ENCODE peak calls at places on chromosomes 1 and 21, in six cellular contexts. Q is mesendoderm, V is IMR-90, X is H1, F is neuronal stem cell, S is trophoblast cell. T is an unnamed sample.

GRCh38 chr21:30555095-30555494 is 6.0 kb downstream of the KRTAP19-7 start:
- DNase-seq in Q (no peak), V (no peak), X (no peak), F (no peak), S (no peak), T (no peak)

GRCh38 chr1:12552111-12552888 is 65.7 kb downstream of the DHRS3 start:
- DNase-seq in Q (no peak), V (no peak), X (no peak), F (no peak), S (no peak), T (no peak)

GRCh38 chr1:183590225-183591191 is at the start of gene NCF2:
- DNase-seq in Q (no peak), V (peak; percentile 57), X (no peak), F (no peak), S (peak; percentile 32), T (no peak)

GRCh38 chr1:195376190-195376589 is 1232.0 kb downstream of the KCNT2 start:
- DNase-seq in Q (peak; percentile 1), V (peak; percentile 1), X (no peak), F (no peak), S (peak; percentile 31), T (no peak)

GRCh38 chr1:148373236-148373935 is 109.7 kb downstream of the PPIAL4G start:
- DNase-seq in Q (no peak), V (no peak), X (no peak), F (no peak), S (no peak), T (no peak)

GRCh38 chr1:219128957-219129356 is 44.7 kb upstream of the LYPLAL1 start:
- DNase-seq in Q (no peak), V (no peak), X (no peak), F (no peak), S (no peak), T (no peak)

GRCh38 chr1:224201853-224202252 is 18.8 kb downstream of the DEGS1 start:
- DNase-seq in Q (no peak), V (no peak), X (no peak), F (no peak), S (no peak), T (no peak)

GRCh38 chr1:20948091-20948490 is 161.0 kb upstream of the HP1BP3 start:
- DNase-seq in Q (peak; percentile 23), V (no peak), X (no peak), F (no peak), S (peak; percentile 86), T (no peak)

GRCh38 chr1:238642231-238642630 is 744.1 kb upstream of the CHRM3 start:
- DNase-seq in Q (no peak), V (peak; percentile 75), X (no peak), F (no peak), S (peak; percentile 15), T (peak; percentile 63)

GRCh38 chr1:229318056-229318455 is 24.8 kb downstream of the CCSAP start:
- DNase-seq in Q (peak; percentile 43), V (peak; percentile 37), X (no peak), F (no peak), S (peak; percentile 88), T (peak; percentile 38)

GRCh38 chr21:42678618-42679295 is 25.3 kb downstream of the PDE9A start:
- DNase-seq in Q (no peak), V (no peak), X (no peak), F (no peak), S (no peak), T (no peak)

GRCh38 chr1:48214820-48215219 is 7.7 kb upstream of the SLC5A9 start:
- DNase-seq in Q (peak; percentile 73), V (no peak), X (no peak), F (no peak), S (no peak), T (no peak)

GRCh38 chr21:38798481-38798882 is 7.2 kb upstream of the ETS2 start:
- DNase-seq in Q (peak; percentile 79), V (no peak), X (no peak), F (no peak), S (peak; percentile 96), T (peak; percentile 44)

GRCh38 chr1:205504311-205505075 is at the start of gene CDK18:
- DNase-seq in Q (peak; percentile 90), V (no peak), X (peak; percentile 69), F (peak; percentile 49), S (peak; percentile 51), T (peak; percentile 55)

GRCh38 chr21:31732891-31733520 is 1.1 kb upstream of the SCAF4 start:
- DNase-seq in Q (peak; percentile 63), V (peak; percentile 35), X (no peak), F (no peak), S (no peak), T (no peak)

GRCh38 chr1:181159451-181160151 is 71.1 kb downstream of the IER5 start:
- DNase-seq in Q (no peak), V (peak; percentile 55), X (no peak), F (no peak), S (no peak), T (no peak)

GRCh38 chr1:78210167-78210566 is 164.4 kb downstream of the GIPC2 start:
- DNase-seq in Q (no peak), V (peak; percentile 65), X (no peak), F (no peak), S (no peak), T (no peak)

GRCh38 chr1:15683411-15684039 is 595 bp upstream of the PLEKHM2 start:
- DNase-seq in Q (no peak), V (no peak), X (no peak), F (no peak), S (no peak), T (no peak)
- H3K4ac ChIP-seq in Q (peak overlapping the region; percentile 99), V (peak overlapping the region; percentile 90), X (peak overlapping the region; percentile 38), F (peak overlapping the region; percentile 67), S (peak overlapping the region; percentile 98), T (peak overlapping the region; percentile 95)

GRCh38 chr1:161158316-161159016 is 834 bp upstream of the USP21 start:
- DNase-seq in Q (no peak), V (no peak), X (no peak), F (no peak), S (no peak), T (no peak)

GRCh38 chr1:161159087-161159914 is at the start of gene USP21:
- DNase-seq in Q (peak; percentile 96), V (peak; percentile 84), X (peak; percentile 77), F (peak; percentile 92), S (peak; percentile 96), T (peak; percentile 92)

GRCh38 chr1:161157867-161158266 is 1.4 kb upstream of the USP21 start:
- DNase-seq in Q (no peak), V (no peak), X (no peak), F (no peak), S (no peak), T (no peak)

DNA sequence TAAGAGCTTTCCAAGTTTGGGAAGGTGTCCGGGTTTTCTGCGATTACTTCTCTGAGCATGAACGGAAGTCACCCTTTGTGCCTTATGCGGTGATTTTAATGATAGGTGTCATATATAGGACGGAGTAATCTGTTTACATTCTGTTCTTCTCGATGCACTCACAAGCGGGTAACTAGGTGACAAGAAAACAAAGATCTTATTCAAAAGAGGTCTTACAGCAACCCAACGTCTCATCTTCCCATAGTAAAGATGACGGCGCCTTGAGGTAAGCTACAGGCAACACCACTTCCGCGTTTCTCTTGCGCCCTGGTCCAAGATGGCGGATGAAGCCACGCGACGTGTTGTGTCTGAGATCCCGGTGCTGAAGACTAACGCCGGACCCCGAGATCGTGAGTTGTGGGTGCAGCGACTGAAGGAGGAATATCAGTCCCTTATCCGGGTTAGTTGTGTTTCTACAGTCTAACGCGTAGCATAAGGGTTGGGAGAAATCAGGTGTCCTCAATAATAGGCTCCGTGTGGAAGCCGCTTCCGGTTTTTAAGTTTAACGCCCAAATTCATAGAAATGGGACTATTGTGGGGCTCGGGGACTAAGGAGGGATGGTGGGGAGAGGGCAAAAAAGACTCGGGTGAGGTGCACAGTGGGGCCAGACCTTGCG is at the start of gene UFC1:
- DNase-seq in Q (peak; percentile 95), V (peak; percentile 92), X (no peak), F (peak; percentile 73), S (peak; percentile 94), T (peak; percentile 95)
- H2BK5ac ChIP-seq in Q (peak within 1 kb of the TSS; percentile 84), V (peak within 1 kb of the TSS; percentile 97), X (peak within 1 kb of the TSS; percentile 99), F (peak within 1 kb of the TSS; percentile 8), S (peak within 1 kb of the TSS; percentile 95), T (peak within 1 kb of the TSS; percentile 97)

DNA sequence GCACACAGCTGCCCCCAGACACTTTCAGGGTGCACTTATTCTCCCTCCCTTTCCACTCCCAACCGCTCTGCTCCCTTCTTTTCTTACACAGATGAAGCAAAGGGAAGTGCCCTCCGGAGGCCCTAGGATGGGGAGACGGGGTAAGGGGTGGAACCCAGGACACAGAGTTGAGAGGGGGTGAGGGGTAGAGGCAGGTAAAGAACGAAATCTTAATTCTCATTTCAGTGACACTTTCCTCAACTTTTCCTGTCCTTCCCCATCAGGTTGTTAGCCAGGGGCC is 12.8 kb downstream of the PLEKHO1 start:
- DNase-seq in Q (no peak), V (no peak), X (no peak), F (no peak), S (no peak), T (no peak)
- H3K4me3 ChIP-seq in Q (no peak overlapping the region), V (peak overlapping the region; percentile 8), X (peak overlapping the region; percentile 55), F (no peak overlapping the region), S (no peak overlapping the region), T (no peak overlapping the region)

DNA sequence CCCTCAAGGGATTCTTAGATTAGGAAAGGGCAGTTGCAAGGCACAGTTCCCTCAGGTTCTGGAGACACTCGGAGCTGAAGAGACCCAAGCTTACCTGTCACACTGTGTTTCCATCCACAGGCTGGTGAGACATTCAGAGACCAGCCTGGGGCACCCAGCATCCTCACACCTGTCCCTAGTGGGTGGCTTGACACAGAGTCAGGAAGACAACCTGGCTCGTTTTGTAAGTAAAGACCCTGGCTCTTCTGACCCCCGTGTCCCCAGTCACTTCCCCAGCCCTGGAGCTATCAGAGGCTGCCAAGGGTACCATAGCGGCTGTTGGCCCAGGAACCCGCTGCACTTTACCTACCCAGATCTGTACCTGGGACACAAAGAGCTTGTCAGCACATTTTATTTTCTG is 409.8 kb downstream of the MATN1 start:
- DNase-seq in Q (no peak), V (no peak), X (no peak), F (no peak), S (no peak), T (no peak)
- H3K4ac ChIP-seq in Q (no peak overlapping the region), V (no peak overlapping the region), X (no peak overlapping the region), F (no peak overlapping the region), S (no peak overlapping the region), T (no peak overlapping the region)

GRCh38 chr21:29024474-29025327 is at the start of gene USP16:
- DNase-seq in Q (peak; percentile 99), V (peak; percentile 99), X (peak; percentile 81), F (peak; percentile 98), S (peak; percentile 98), T (peak; percentile 100)
- H2BK5ac ChIP-seq in Q (peak within 1 kb of the TSS; percentile 83), V (peak within 1 kb of the TSS; percentile 90), X (peak within 1 kb of the TSS; percentile 100), F (peak within 1 kb of the TSS; percentile 80), S (peak within 1 kb of the TSS; percentile 99), T (peak within 1 kb of the TSS; percentile 99)

DNA sequence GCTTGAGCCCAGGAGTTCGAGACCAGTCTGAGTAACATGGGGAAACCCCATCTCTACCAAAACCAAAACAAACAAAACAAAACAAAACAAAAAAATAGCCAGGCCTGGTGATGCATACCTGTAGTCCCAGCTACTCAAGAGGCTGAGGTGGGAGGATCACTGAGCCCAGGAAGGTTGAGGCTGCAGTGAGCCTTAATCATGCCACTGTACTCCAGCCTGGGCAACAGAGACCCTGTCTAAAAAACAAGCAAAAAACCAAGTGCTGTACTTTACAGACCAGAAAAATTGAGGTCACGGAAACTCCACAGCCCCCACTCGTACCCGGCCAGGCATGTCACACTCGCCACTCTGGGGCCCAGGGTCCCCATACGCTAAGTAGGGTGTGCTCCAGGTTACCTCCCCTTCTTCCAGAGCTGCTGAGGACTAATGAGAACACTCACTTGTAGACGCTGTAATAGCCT is 22.9 kb downstream of the ATP2B4 start:
- DNase-seq in Q (no peak), V (no peak), X (no peak), F (no peak), S (peak; percentile 36), T (peak; percentile 62)
- H3K4me3 ChIP-seq in Q (no peak overlapping the region), V (no peak overlapping the region), X (no peak overlapping the region), F (no peak overlapping the region), S (no peak overlapping the region), T (no peak overlapping the region)